ENCODE peak calls at places on chromosomes 1 and 21, in eight cellular contexts. P, S, W, A, B, T, K and J are unnamed samples.

GRCh38 chr21:41133896-41134522 is 34.0 kb upstream of the BACE2 start:
- DNase-seq in K (peak; percentile 41), W (peak; percentile 62), B (no peak), P (no peak), T (no peak), S (peak; percentile 53), A (peak; percentile 30), J (peak; percentile 15)

GRCh38 chr1:184945034-184945433 is 29.3 kb downstream of the NIBAN1 start:
- DNase-seq in S (peak; percentile 48), A (no peak), T (no peak), B (peak; percentile 0), K (no peak), W (peak; percentile 61), P (no peak), J (no peak)

GRCh38 chr1:219495737-219496408 is 117.0 kb downstream of the ZC3H11B start:
- DNase-seq in B (no peak), K (no peak), A (no peak), S (no peak), W (no peak), P (no peak), T (no peak), J (no peak)

GRCh38 chr1:8121261-8122159 is 95.4 kb upstream of the ERRFI1 start:
- DNase-seq in P (no peak), B (peak; percentile 97), W (no peak), K (peak; percentile 77), A (no peak), T (no peak), S (peak; percentile 94), J (peak; percentile 78)

GRCh38 chr1:45359882-45360513 is 19.8 kb upstream of the MUTYH start:
- DNase-seq in K (peak; percentile 48), P (peak; percentile 33), S (peak; percentile 84), A (peak; percentile 39), W (no peak), B (no peak), T (peak; percentile 32), J (peak; percentile 58)

GRCh38 chr1:29695809-29696208 is 459.5 kb downstream of the PTPRU start:
- DNase-seq in P (no peak), K (no peak), W (no peak), T (no peak), S (no peak), B (no peak), A (no peak), J (no peak)

GRCh38 chr1:221078260-221078965 is 199.2 kb downstream of the HLX start:
- DNase-seq in B (no peak), A (no peak), P (no peak), S (peak; percentile 23), K (no peak), W (no peak), T (no peak), J (no peak)

GRCh38 chr1:185964946-185965345 is 230.8 kb downstream of the HMCN1 start:
- DNase-seq in K (no peak), P (no peak), T (no peak), B (no peak), W (no peak), S (no peak), A (no peak), J (no peak)

GRCh38 chr1:36355811-36356210 is 29.9 kb downstream of the STK40 start:
- DNase-seq in K (no peak), B (no peak), S (no peak), P (no peak), W (no peak), A (no peak), T (no peak), J (no peak)
- TF ChIP-seq CTCF in K (no peak), B (no peak), S (no peak), P (no peak), W (no peak), A (no peak), T (no peak), J (no peak)

GRCh38 chr1:2906620-2907019 is 105.1 kb upstream of the TTC34 start:
- DNase-seq in A (no peak), W (no peak), S (no peak), T (no peak), P (no peak), B (no peak), K (no peak), J (no peak)
- TF ChIP-seq CTCF in A (no peak), W (no peak), S (no peak), T (no peak), P (no peak), B (no peak), K (no peak), J (no peak)

GRCh38 chr1:39672551-39672947 is 642 bp upstream of the NT5C1A start:
- DNase-seq in A (peak; percentile 44), K (no peak), B (no peak), T (peak; percentile 68), W (peak; percentile 72), S (no peak), P (no peak), J (no peak)
- TF ChIP-seq CTCF in A (peak; percentile 70), K (no peak), B (no peak), T (peak; percentile 33), W (peak; percentile 75), S (peak; percentile 47), P (peak; percentile 56), J (no peak)

GRCh38 chr1:103208844-103209243 is 100.5 kb upstream of the COL11A1 start:
- DNase-seq in T (no peak), P (no peak), K (no peak), A (no peak), W (no peak), S (no peak), B (no peak), J (no peak)
- TF ChIP-seq CTCF in T (no peak), P (no peak), K (no peak), A (no peak), W (no peak), S (no peak), B (no peak), J (no peak)